ENCODE peak calls at places on chromosome 19, in nine cellular contexts. One of them, this sample, is unnamed.

GRCh38 chr19:43618921-43619261 is 538 bp downstream of the ZNF428 start:
- DNase-seq in tibial nerve: no peak
- DNase-seq in breast epithelium: no peak
- DNase-seq in prostate gland: no peak
- DNase-seq in dorsolateral prefrontal cortex: no peak
- DNase-seq in stomach: no peak
- DNase-seq in small intestine: no peak
- DNase-seq in GM23248: peak; percentile 68
- DNase-seq in psoas muscle: no peak
- DNase-seq in this sample: no peak

GRCh38 chr19:43779820-43780219 is 953 bp downstream of the KCNN4 start:
- DNase-seq in tibial nerve: no peak
- DNase-seq in breast epithelium: no peak
- DNase-seq in prostate gland: no peak
- DNase-seq in dorsolateral prefrontal cortex: no peak
- DNase-seq in stomach: no peak
- DNase-seq in small intestine: no peak
- DNase-seq in GM23248: no peak
- DNase-seq in psoas muscle: no peak
- DNase-seq in this sample: no peak

GRCh38 chr19:17495639-17496265 is 15.7 kb upstream of the PGLS start:
- DNase-seq in tibial nerve: no peak
- DNase-seq in breast epithelium: no peak
- DNase-seq in prostate gland: no peak
- DNase-seq in dorsolateral prefrontal cortex: no peak
- DNase-seq in stomach: no peak
- DNase-seq in small intestine: no peak
- DNase-seq in GM23248: no peak
- DNase-seq in psoas muscle: no peak
- DNase-seq in this sample: no peak

GRCh38 chr19:5990289-5990797 is 12.4 kb upstream of the RANBP3 start:
- DNase-seq in tibial nerve: no peak
- DNase-seq in breast epithelium: no peak
- DNase-seq in prostate gland: peak; percentile 32
- DNase-seq in dorsolateral prefrontal cortex: no peak
- DNase-seq in stomach: no peak
- DNase-seq in small intestine: no peak
- DNase-seq in GM23248: peak; percentile 59
- DNase-seq in psoas muscle: no peak
- DNase-seq in this sample: no peak

GRCh38 chr19:49168421-49168820 is 10.8 kb downstream of the TRPM4 start:
- DNase-seq in tibial nerve: no peak
- DNase-seq in breast epithelium: no peak
- DNase-seq in prostate gland: no peak
- DNase-seq in dorsolateral prefrontal cortex: no peak
- DNase-seq in stomach: no peak
- DNase-seq in small intestine: no peak
- DNase-seq in GM23248: no peak
- DNase-seq in psoas muscle: no peak
- DNase-seq in this sample: no peak

GRCh38 chr19:6587093-6587820 is 3.7 kb downstream of the CD70 start:
- DNase-seq in tibial nerve: no peak
- DNase-seq in breast epithelium: no peak
- DNase-seq in prostate gland: no peak
- DNase-seq in dorsolateral prefrontal cortex: no peak
- DNase-seq in stomach: no peak
- DNase-seq in small intestine: no peak
- DNase-seq in GM23248: peak; percentile 64
- DNase-seq in psoas muscle: no peak
- DNase-seq in this sample: no peak

GRCh38 chr19:14972676-14973075 is 7.0 kb downstream of the SLC1A6 start:
- DNase-seq in tibial nerve: no peak
- DNase-seq in breast epithelium: no peak
- DNase-seq in prostate gland: no peak
- DNase-seq in dorsolateral prefrontal cortex: peak; percentile 59
- DNase-seq in stomach: no peak
- DNase-seq in small intestine: no peak
- DNase-seq in GM23248: no peak
- DNase-seq in psoas muscle: no peak
- DNase-seq in this sample: no peak

GRCh38 chr19:13799669-13800068 is 4.4 kb downstream of the ZSWIM4 start:
- DNase-seq in tibial nerve: no peak
- DNase-seq in breast epithelium: no peak
- DNase-seq in prostate gland: no peak
- DNase-seq in dorsolateral prefrontal cortex: no peak
- DNase-seq in stomach: no peak
- DNase-seq in small intestine: no peak
- DNase-seq in GM23248: no peak
- DNase-seq in psoas muscle: no peak
- DNase-seq in this sample: no peak

GRCh38 chr19:801861-802496 is 4.7 kb downstream of the PTBP1 start:
- DNase-seq in tibial nerve: no peak
- DNase-seq in breast epithelium: peak; percentile 48
- DNase-seq in prostate gland: peak; percentile 61
- DNase-seq in dorsolateral prefrontal cortex: no peak
- DNase-seq in stomach: peak; percentile 60
- DNase-seq in small intestine: no peak
- DNase-seq in GM23248: peak; percentile 73
- DNase-seq in psoas muscle: peak; percentile 72
- DNase-seq in this sample: peak; percentile 72

GRCh38 chr19:50542825-50543428 is 25.3 kb downstream of the LRRC4B start:
- DNase-seq in tibial nerve: no peak
- DNase-seq in breast epithelium: no peak
- DNase-seq in prostate gland: no peak
- DNase-seq in dorsolateral prefrontal cortex: no peak
- DNase-seq in stomach: no peak
- DNase-seq in small intestine: no peak
- DNase-seq in GM23248: no peak
- DNase-seq in psoas muscle: no peak
- DNase-seq in this sample: no peak

GRCh38 chr19:14337510-14337909 is 43.7 kb upstream of the ADGRE5 start:
- DNase-seq in tibial nerve: no peak
- DNase-seq in breast epithelium: no peak
- DNase-seq in prostate gland: no peak
- DNase-seq in dorsolateral prefrontal cortex: no peak
- DNase-seq in stomach: peak; percentile 61
- DNase-seq in small intestine: peak; percentile 91
- DNase-seq in GM23248: peak; percentile 46
- DNase-seq in psoas muscle: no peak
- DNase-seq in this sample: no peak

GRCh38 chr19:30145467-30145866 is 203.4 kb downstream of the URI1 start:
- DNase-seq in tibial nerve: no peak
- DNase-seq in breast epithelium: no peak
- DNase-seq in prostate gland: no peak
- DNase-seq in dorsolateral prefrontal cortex: peak; percentile 8
- DNase-seq in stomach: no peak
- DNase-seq in small intestine: no peak
- DNase-seq in GM23248: no peak
- DNase-seq in psoas muscle: no peak
- DNase-seq in this sample: no peak

GRCh38 chr19:30144794-30145193 is 202.8 kb downstream of the URI1 start:
- DNase-seq in tibial nerve: no peak
- DNase-seq in breast epithelium: no peak
- DNase-seq in prostate gland: no peak
- DNase-seq in dorsolateral prefrontal cortex: peak; percentile 36
- DNase-seq in stomach: no peak
- DNase-seq in small intestine: no peak
- DNase-seq in GM23248: no peak
- DNase-seq in psoas muscle: no peak
- DNase-seq in this sample: no peak

GRCh38 chr19:30148039-30148438 is 206.0 kb downstream of the URI1 start:
- DNase-seq in tibial nerve: no peak
- DNase-seq in breast epithelium: no peak
- DNase-seq in prostate gland: no peak
- DNase-seq in dorsolateral prefrontal cortex: no peak
- DNase-seq in stomach: no peak
- DNase-seq in small intestine: peak; percentile 27
- DNase-seq in GM23248: no peak
- DNase-seq in psoas muscle: no peak
- DNase-seq in this sample: no peak

GRCh38 chr19:30146346-30146745 is 204.3 kb downstream of the URI1 start:
- DNase-seq in tibial nerve: no peak
- DNase-seq in breast epithelium: no peak
- DNase-seq in prostate gland: no peak
- DNase-seq in dorsolateral prefrontal cortex: peak; percentile 21
- DNase-seq in stomach: no peak
- DNase-seq in small intestine: no peak
- DNase-seq in GM23248: no peak
- DNase-seq in psoas muscle: no peak
- DNase-seq in this sample: no peak

GRCh38 chr19:30144242-30144758 is 202.3 kb downstream of the URI1 start:
- DNase-seq in tibial nerve: no peak
- DNase-seq in breast epithelium: no peak
- DNase-seq in prostate gland: peak; percentile 11
- DNase-seq in dorsolateral prefrontal cortex: peak; percentile 16
- DNase-seq in stomach: no peak
- DNase-seq in small intestine: no peak
- DNase-seq in GM23248: no peak
- DNase-seq in psoas muscle: peak; percentile 10
- DNase-seq in this sample: no peak
- H3K27ac ChIP-seq in tibial nerve: no peak overlapping the region
- H3K27ac ChIP-seq in breast epithelium: no peak overlapping the region
- H3K27ac ChIP-seq in prostate gland: no peak overlapping the region
- H3K27ac ChIP-seq in dorsolateral prefrontal cortex: no peak overlapping the region
- H3K27ac ChIP-seq in stomach: no peak overlapping the region
- H3K27ac ChIP-seq in small intestine: no peak overlapping the region
- H3K27ac ChIP-seq in GM23248: no peak overlapping the region
- H3K27ac ChIP-seq in psoas muscle: no peak overlapping the region
- H3K27ac ChIP-seq in this sample: no peak overlapping the region

DNA sequence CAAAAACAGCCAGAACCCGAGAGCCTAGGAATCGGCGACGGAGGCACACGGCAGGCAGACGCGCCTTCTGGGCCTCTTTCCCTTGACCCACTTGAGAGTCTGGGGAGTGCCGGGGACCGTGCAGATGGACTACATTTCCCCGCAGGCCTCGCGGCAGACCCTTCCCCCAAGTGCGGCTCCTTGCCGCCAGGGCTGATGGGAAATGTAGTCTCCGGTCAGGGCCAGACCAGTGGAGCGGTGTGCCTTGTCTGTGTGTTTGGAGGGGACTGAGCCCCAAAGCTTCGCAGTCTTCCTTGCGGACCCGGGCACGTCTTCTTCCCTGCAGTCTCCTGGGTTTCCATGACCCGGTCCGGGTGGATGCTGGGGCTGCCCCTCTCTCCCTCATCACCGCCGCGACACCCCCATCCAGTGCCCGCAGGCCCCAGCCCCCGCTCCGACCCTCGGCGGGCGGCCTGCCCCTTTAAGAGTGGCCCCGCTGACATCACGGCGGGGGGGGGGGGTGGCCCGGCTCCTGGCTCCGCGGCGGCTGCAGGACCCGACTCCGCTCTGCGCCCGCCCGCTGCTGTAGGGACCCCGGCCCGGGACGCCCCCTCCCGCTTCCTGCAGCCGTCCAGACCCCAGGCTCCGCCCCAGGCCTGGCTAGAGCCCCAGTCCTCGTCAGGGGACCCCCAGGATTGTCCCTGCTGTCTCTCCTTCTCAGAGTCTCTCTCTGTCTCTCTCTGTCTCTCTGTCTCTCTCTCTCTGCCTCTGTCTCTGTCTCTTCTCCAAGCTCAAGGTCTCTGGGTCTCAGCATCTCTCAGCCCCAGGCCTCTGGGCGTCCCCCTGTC is 759 bp upstream of the CACNG7 start:
- DNase-seq in tibial nerve: no peak
- DNase-seq in breast epithelium: no peak
- DNase-seq in prostate gland: no peak
- DNase-seq in dorsolateral prefrontal cortex: peak; percentile 93
- DNase-seq in stomach: peak; percentile 33
- DNase-seq in small intestine: no peak
- DNase-seq in GM23248: peak; percentile 56
- DNase-seq in psoas muscle: peak; percentile 59
- DNase-seq in this sample: no peak
- H3K27me3 ChIP-seq in tibial nerve: peaks cover 82% of the 10 kb centered on the region
- H3K27me3 ChIP-seq in breast epithelium: peaks cover 15% of the 10 kb centered on the region
- H3K27me3 ChIP-seq in prostate gland: peaks cover 39% of the 10 kb centered on the region
- H3K27me3 ChIP-seq in dorsolateral prefrontal cortex: no peaks in the 10 kb centered on the region
- H3K27me3 ChIP-seq in stomach: peaks cover 20% of the 10 kb centered on the region
- H3K27me3 ChIP-seq in small intestine: peaks cover 38% of the 10 kb centered on the region
- H3K27me3 ChIP-seq in GM23248: peaks cover 61% of the 10 kb centered on the region
- H3K27me3 ChIP-seq in psoas muscle: peaks cover 76% of the 10 kb centered on the region
- H3K27me3 ChIP-seq in this sample: peaks cover 96% of the 10 kb centered on the region

GRCh38 chr19:47093841-47094240 is 19.7 kb downstream of the ZC3H4 start:
- DNase-seq in tibial nerve: no peak
- DNase-seq in breast epithelium: no peak
- DNase-seq in prostate gland: no peak
- DNase-seq in dorsolateral prefrontal cortex: no peak
- DNase-seq in stomach: no peak
- DNase-seq in small intestine: no peak
- DNase-seq in GM23248: peak; percentile 6
- DNase-seq in psoas muscle: peak; percentile 67
- DNase-seq in this sample: no peak
- H3K27ac ChIP-seq in tibial nerve: no peak overlapping the region
- H3K27ac ChIP-seq in breast epithelium: peak overlapping the region; percentile 98
- H3K27ac ChIP-seq in prostate gland: no peak overlapping the region
- H3K27ac ChIP-seq in dorsolateral prefrontal cortex: no peak overlapping the region
- H3K27ac ChIP-seq in stomach: peak overlapping the region; percentile 84
- H3K27ac ChIP-seq in small intestine: peak overlapping the region; percentile 98
- H3K27ac ChIP-seq in GM23248: no peak overlapping the region
- H3K27ac ChIP-seq in psoas muscle: peak overlapping the region; percentile 69
- H3K27ac ChIP-seq in this sample: peak overlapping the region; percentile 86

GRCh38 chr19:3364501-3364858 is 1.9 kb upstream of the NFIC start:
- DNase-seq in tibial nerve: no peak
- DNase-seq in breast epithelium: no peak
- DNase-seq in prostate gland: no peak
- DNase-seq in dorsolateral prefrontal cortex: no peak
- DNase-seq in stomach: no peak
- DNase-seq in small intestine: no peak
- DNase-seq in GM23248: no peak
- DNase-seq in psoas muscle: no peak
- DNase-seq in this sample: no peak
- H3K27me3 ChIP-seq in tibial nerve: no peaks in the 10 kb centered on the region
- H3K27me3 ChIP-seq in breast epithelium: no peaks in the 10 kb centered on the region
- H3K27me3 ChIP-seq in prostate gland: no peaks in the 10 kb centered on the region
- H3K27me3 ChIP-seq in dorsolateral prefrontal cortex: no peaks in the 10 kb centered on the region
- H3K27me3 ChIP-seq in stomach: no peaks in the 10 kb centered on the region
- H3K27me3 ChIP-seq in small intestine: no peaks in the 10 kb centered on the region
- H3K27me3 ChIP-seq in GM23248: no peaks in the 10 kb centered on the region
- H3K27me3 ChIP-seq in psoas muscle: no peaks in the 10 kb centered on the region
- H3K27me3 ChIP-seq in this sample: no peaks in the 10 kb centered on the region

DNA sequence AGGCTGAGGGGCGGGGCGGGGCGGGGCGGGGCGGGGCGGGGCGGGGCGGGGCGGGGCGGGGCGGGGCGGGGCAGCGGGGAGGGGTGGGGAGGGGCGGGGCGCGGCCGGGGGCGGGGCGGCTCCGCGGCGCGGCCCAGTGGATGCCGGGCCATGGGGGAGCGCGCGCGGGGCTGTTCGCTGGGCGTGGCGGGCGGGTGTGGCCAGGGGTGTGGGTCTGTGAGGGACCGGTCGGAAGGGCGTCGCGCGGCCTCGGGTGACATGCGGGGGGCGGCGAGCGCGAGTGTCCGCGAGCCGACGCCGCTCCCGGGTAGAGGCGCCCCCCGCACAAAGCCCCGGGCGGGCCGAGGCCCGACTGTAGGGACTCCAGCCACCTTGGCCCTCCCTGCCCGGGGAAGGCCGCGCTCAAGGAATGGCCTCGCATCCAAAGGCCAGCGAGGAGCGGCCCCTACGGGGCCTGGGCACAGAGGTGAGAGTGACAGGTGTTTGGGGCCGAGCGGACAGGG is at the start of gene ZFP28:
- DNase-seq in tibial nerve: peak; percentile 62
- DNase-seq in breast epithelium: no peak
- DNase-seq in prostate gland: peak; percentile 73
- DNase-seq in dorsolateral prefrontal cortex: no peak
- DNase-seq in stomach: no peak
- DNase-seq in small intestine: no peak
- DNase-seq in GM23248: no peak
- DNase-seq in psoas muscle: peak; percentile 90
- DNase-seq in this sample: peak; percentile 94
- H3K27ac ChIP-seq in tibial nerve: peak within 1 kb of the TSS; percentile 98
- H3K27ac ChIP-seq in breast epithelium: peak within 1 kb of the TSS; percentile 82
- H3K27ac ChIP-seq in prostate gland: peak within 1 kb of the TSS; percentile 91
- H3K27ac ChIP-seq in dorsolateral prefrontal cortex: peak within 1 kb of the TSS; percentile 99
- H3K27ac ChIP-seq in stomach: peak within 1 kb of the TSS; percentile 94
- H3K27ac ChIP-seq in small intestine: peak within 1 kb of the TSS; percentile 99
- H3K27ac ChIP-seq in GM23248: peak within 1 kb of the TSS; percentile 76
- H3K27ac ChIP-seq in psoas muscle: peak within 1 kb of the TSS; percentile 97
- H3K27ac ChIP-seq in this sample: peak within 1 kb of the TSS; percentile 97

This sample was measured in left lung.